ENCODE peak calls at places on chromosome 13, in eight cellular contexts. D is MCF 10A; K is activated CD4-positive, alpha-beta memory T cell treated with anti-CD3 and anti-CD28 coated beads, Interleukin-2, amount 10 ng/mL, durations not matched to agents 7 days and 5 days; Y is Calu3; Q is esophagus squamous epithelium; A is progenitor cell of endocrine pancreas; L is stimulated activated CD4-positive, alpha-beta T cell treated with anti-CD3 and anti-CD28 coated beads, TNF-alpha, amount 100 ng/mL, for 4 hours; O is activated T-helper 2 cell treated with anti-CD3 and anti-CD28 coated beads, Interferon-gamma antibody, Interleukin-2, Interleukin-4, amounts not matched to agents 10 μg/mL and 5 μg/mL and 100 μg/mL, durations not matched to agents 14 hours and 24 hours and 36 hours. M is an unnamed sample.

GRCh38 chr13:23558675-23559536 is 11.3 kb upstream of the TNFRSF19 start:
- DNase-seq in D (peak; percentile 83), K (no peak), Y (peak; percentile 58), Q (no peak), A (no peak), L (no peak), O (no peak), M (no peak)

GRCh38 chr13:39451301-39451700 is 151.7 kb downstream of the LHFPL6 start:
- DNase-seq in D (peak; percentile 53), K (no peak), Y (no peak), Q (no peak), A (no peak), L (no peak), O (no peak), M (no peak)

GRCh38 chr13:65789815-65790214 is 1440.3 kb downstream of the PCDH9 start:
- DNase-seq in D (peak; percentile 6), K (no peak), Y (no peak), Q (no peak), A (no peak), L (no peak), O (no peak), M (no peak)

GRCh38 chr13:30607908-30608307 is 9.8 kb upstream of the USPL1 start:
- DNase-seq in D (peak; percentile 43), K (peak; percentile 76), Y (no peak), Q (no peak), A (no peak), L (no peak), O (peak; percentile 55), M (peak; percentile 67)

GRCh38 chr13:94967183-94968039 is 255.1 kb upstream of the SOX21 start:
- DNase-seq in D (peak; percentile 9), K (no peak), Y (peak; percentile 2), Q (no peak), A (peak; percentile 37), L (no peak), O (peak; percentile 8), M (no peak)

GRCh38 chr13:36430247-36431203 is 1.8 kb upstream of the CCNA1 start:
- DNase-seq in D (no peak), K (no peak), Y (no peak), Q (no peak), A (no peak), L (no peak), O (no peak), M (no peak)

GRCh38 chr13:23630349-23631093 is 60.3 kb downstream of the TNFRSF19 start:
- DNase-seq in D (no peak), K (no peak), Y (no peak), Q (no peak), A (no peak), L (no peak), O (no peak), M (no peak)

GRCh38 chr13:72221276-72221962 is 354.4 kb upstream of the DACH1 start:
- DNase-seq in D (peak; percentile 75), K (no peak), Y (peak; percentile 20), Q (no peak), A (no peak), L (no peak), O (no peak), M (no peak)

GRCh38 chr13:24271611-24272451 is 37.5 kb upstream of the C1QTNF9 start:
- DNase-seq in D (peak; percentile 46), K (peak; percentile 74), Y (peak; percentile 18), Q (no peak), A (no peak), L (no peak), O (peak; percentile 60), M (peak; percentile 59)

M was measured in activated T-helper 1 cell treated with anti-CD3 and anti-CD28 coated beads, Interleukin-12 subunit alpha, Interleukin-12 subunit beta, Interleukin-2, Interleukin-4 antibody, amounts not matched to agents 30 ng/mL and 10 ng/mL and 1 ng/mL, durations not matched to agents 14 hours and 24 hours and 36 hours.